ENCODE peak calls at places on chromosomes 1 and 21, in four cellular contexts. E is RWPE2; U is effector memory CD8-positive, alpha-beta T cell; Q is CD4-positive, alpha-beta T cell. K is an unnamed sample.

GRCh38 chr21:39071623-39072214 is 111.5 kb downstream of the PSMG1 start:
- DNase-seq in E (no peak), U (no peak), Q (no peak), K (no peak)

GRCh38 chr1:83787246-83787998 is 211.5 kb downstream of the TTLL7 start:
- DNase-seq in U (no peak), Q (no peak), E (no peak), K (no peak)

GRCh38 chr1:2582401-2582800 is 4.2 kb upstream of the PRXL2B start:
- DNase-seq in E (no peak), U (no peak), Q (no peak), K (no peak)

GRCh38 chr1:212012034-212012740 is 23.2 kb downstream of the INTS7 start:
- DNase-seq in U (peak), E (no peak), Q (peak), K (peak)

GRCh38 chr1:7705908-7706216 is 65.2 kb upstream of the VAMP3 start:
- DNase-seq in Q (no peak), E (no peak), U (no peak), K (no peak)

GRCh38 chr1:162136760-162137537 is 67.5 kb downstream of the NOS1AP start:
- DNase-seq in U (no peak), E (no peak), Q (no peak), K (no peak)

GRCh38 chr1:233485385-233485784 is 128.5 kb upstream of the KCNK1 start:
- DNase-seq in Q (no peak), U (no peak), E (no peak), K (no peak)

GRCh38 chr1:220826729-220827128 is 40.0 kb downstream of the MTARC1 start:
- DNase-seq in Q (no peak), E (no peak), U (no peak), K (no peak)

GRCh38 chr1:174413632-174414031 is 34.1 kb upstream of the GPR52 start:
- DNase-seq in Q (no peak), E (no peak), U (no peak), K (no peak)

GRCh38 chr1:7630378-7630777 is 140.7 kb upstream of the VAMP3 start:
- DNase-seq in U (no peak), Q (no peak), E (no peak), K (no peak)

GRCh38 chr1:2528016-2528415 is 1.6 kb upstream of the PANK4 start:
- DNase-seq in U (no peak), Q (no peak), E (no peak), K (no peak)

GRCh38 chr1:200252526-200252925 is 157.3 kb downstream of the ZNF281 start:
- DNase-seq in U (no peak), Q (no peak), E (no peak), K (no peak)

GRCh38 chr1:223706077-223706988 is 6.0 kb upstream of the CAPN2 start:
- DNase-seq in Q (no peak), E (no peak), U (no peak), K (no peak)

GRCh38 chr1:14552246-14552970 is 46.1 kb upstream of the KAZN start:
- DNase-seq in U (no peak), Q (no peak), E (no peak), K (no peak)

GRCh38 chr1:99306644-99307043 is 42.4 kb downstream of the PLPPR4 start:
- DNase-seq in E (no peak), Q (no peak), U (no peak), K (no peak)

GRCh38 chr1:27915082-27915575 is 19.7 kb upstream of the SMPDL3B start:
- DNase-seq in U (no peak), E (no peak), Q (no peak), K (no peak)

GRCh38 chr1:15584489-15585363 is at the start of gene AGMAT:
- DNase-seq in Q (peak), E (no peak), U (peak), K (peak)

GRCh38 chr1:52552236-52552504 is 722 bp downstream of the TUT4 start:
- DNase-seq in E (peak), Q (peak), U (peak), K (peak)

GRCh38 chr21:36126621-36127110 is 8.2 kb upstream of the CBR3 start:
- DNase-seq in E (no peak), U (no peak), Q (no peak), K (no peak)

GRCh38 chr21:46160563-46161179 is 5.3 kb upstream of the FTCD start:
- DNase-seq in E (peak), Q (no peak), U (no peak), K (no peak)

GRCh38 chr1:30273456-30273855 is 449.9 kb downstream of the MATN1 start:
- DNase-seq in E (peak), Q (no peak), U (no peak), K (no peak)

GRCh38 chr21:42262826-42263225 is 43.9 kb downstream of the ABCG1 start:
- DNase-seq in U (no peak), Q (no peak), E (no peak), K (no peak)

GRCh38 chr1:158809862-158810261 is 21.3 kb upstream of the MNDA start:
- DNase-seq in Q (no peak), U (no peak), E (no peak), K (no peak)

GRCh38 chr1:91712393-91712792 is 173.6 kb downstream of the TGFBR3 start:
- DNase-seq in Q (no peak), U (no peak), E (no peak), K (no peak)

GRCh38 chr1:234125283-234125682 is 220.8 kb downstream of the SLC35F3 start:
- DNase-seq in Q (no peak), U (no peak), E (no peak), K (no peak)

K was measured in CD8-positive, alpha-beta memory T cell.